ENCODE peak calls at places on chromosomes 11 and 22, in six cellular contexts. E, V, D, X, Q and W are unnamed samples.
A peak's percentile ranks its signal among the peaks of the same experiment; 100 is the strongest.

GRCh38 chr22:37498289-37498909 is 12.2 kb upstream of the MFNG start:
- DNase-seq in E (peak; percentile 72), V (peak; percentile 43), D (peak; percentile 67), X (peak; percentile 51), Q (peak; percentile 66), W (no peak)

GRCh38 chr11:65280646-65281045 is 18.9 kb downstream of the POLA2 start:
- DNase-seq in E (no peak), V (no peak), D (no peak), X (no peak), Q (no peak), W (no peak)

GRCh38 chr22:37640591-37641250 is 1.3 kb downstream of the SH3BP1 start:
- DNase-seq in E (peak; percentile 38), V (no peak), D (no peak), X (no peak), Q (no peak), W (no peak)

GRCh38 chr11:67370351-67371076 is 2.9 kb downstream of the CLCF1 start:
- DNase-seq in E (no peak), V (no peak), D (no peak), X (no peak), Q (no peak), W (no peak)

GRCh38 chr22:17893900-17894299 is 119.6 kb upstream of the BID start:
- DNase-seq in E (no peak), V (no peak), D (no peak), X (no peak), Q (no peak), W (no peak)

GRCh38 chr11:73230931-73231330 is 12.8 kb downstream of the P2RY2 start:
- DNase-seq in E (no peak), V (no peak), D (no peak), X (no peak), Q (no peak), W (no peak)

GRCh38 chr22:39750759-39751158 is 142.8 kb downstream of the ENTHD1 start:
- DNase-seq in E (no peak), V (no peak), D (no peak), X (no peak), Q (no peak), W (no peak)

GRCh38 chr11:96863520-96863919 is 473.7 kb downstream of the JRKL start:
- DNase-seq in E (no peak), V (no peak), D (no peak), X (no peak), Q (no peak), W (no peak)

GRCh38 chr11:100010393-100010792 is 676.7 kb upstream of the ARHGAP42 start:
- DNase-seq in E (no peak), V (no peak), D (no peak), X (no peak), Q (no peak), W (no peak)

GRCh38 chr22:29109853-29110252 is 37.0 kb downstream of the KREMEN1 start:
- DNase-seq in E (no peak), V (no peak), D (no peak), X (no peak), Q (no peak), W (no peak)

GRCh38 chr22:35749808-35750207 is 32.1 kb downstream of the APOL5 start:
- DNase-seq in E (no peak), V (no peak), D (no peak), X (no peak), Q (no peak), W (no peak)

GRCh38 chr11:118247041-118247440 is 5.1 kb downstream of the MPZL3 start:
- DNase-seq in E (no peak), V (no peak), D (peak; percentile 59), X (no peak), Q (no peak), W (no peak)

GRCh38 chr22:28896611-28897010 is 13.2 kb downstream of the ZNRF3 start:
- DNase-seq in E (no peak), V (no peak), D (no peak), X (no peak), Q (no peak), W (no peak)

GRCh38 chr22:42236268-42236667 is 34.2 kb downstream of the TCF20 start:
- DNase-seq in E (no peak), V (no peak), D (no peak), X (no peak), Q (no peak), W (no peak)

GRCh38 chr11:17604201-17604912 is 57.3 kb downstream of the OTOG start:
- DNase-seq in E (no peak), V (no peak), D (no peak), X (no peak), Q (no peak), W (no peak)

GRCh38 chr11:47154738-47155570 is 21.7 kb downstream of the ARFGAP2 start:
- DNase-seq in E (peak; percentile 36), V (no peak), D (no peak), X (no peak), Q (no peak), W (no peak)

GRCh38 chr22:27642104-27642800 is 159.3 kb downstream of the MN1 start:
- DNase-seq in E (no peak), V (no peak), D (no peak), X (no peak), Q (no peak), W (no peak)

GRCh38 chr22:44926491-44927415 is 83.1 kb downstream of the PHF21B start:
- DNase-seq in E (no peak), V (no peak), D (no peak), X (no peak), Q (no peak), W (no peak)

GRCh38 chr11:120139316-120140069 is 1.6 kb upstream of the TRIM29 start:
- DNase-seq in E (no peak), V (no peak), D (no peak), X (no peak), Q (no peak), W (peak; percentile 35)

GRCh38 chr22:44155115-44155514 is 25.6 kb upstream of the PARVG start:
- DNase-seq in E (no peak), V (no peak), D (no peak), X (no peak), Q (no peak), W (no peak)

GRCh38 chr11:104661481-104661880 is 236.8 kb downstream of the CASP12 start:
- DNase-seq in E (no peak), V (no peak), D (no peak), X (no peak), Q (no peak), W (no peak)